ENCODE peak calls at places on chromosomes 11 and 22, in six cellular contexts. One of them, this sample, is unnamed.

GRCh38 chr22:27752141-27752540 is 49.4 kb downstream of the MN1 start:
- DNase-seq in DMS153: no peak
- DNase-seq in RPMI7951: no peak
- DNase-seq in mucosa of gallbladder: no peak
- DNase-seq in neural crest cell: no peak
- DNase-seq in non-pigmented ciliary epithelial cell: no peak
- DNase-seq in this sample: no peak

GRCh38 chr11:132084433-132084832 is 714.0 kb downstream of the NTM start:
- DNase-seq in neural crest cell: no peak
- DNase-seq in RPMI7951: no peak
- DNase-seq in non-pigmented ciliary epithelial cell: no peak
- DNase-seq in mucosa of gallbladder: no peak
- DNase-seq in DMS153: no peak
- DNase-seq in this sample: no peak

GRCh38 chr11:130831506-130832385 is 84.5 kb downstream of the SNX19 start:
- DNase-seq in DMS153: no peak
- DNase-seq in mucosa of gallbladder: no peak
- DNase-seq in RPMI7951: peak; percentile 41
- DNase-seq in neural crest cell: no peak
- DNase-seq in non-pigmented ciliary epithelial cell: no peak
- DNase-seq in this sample: no peak

GRCh38 chr11:58606930-58607714 is 15.3 kb upstream of the CNTF start:
- DNase-seq in neural crest cell: no peak
- DNase-seq in non-pigmented ciliary epithelial cell: no peak
- DNase-seq in DMS153: no peak
- DNase-seq in RPMI7951: no peak
- DNase-seq in mucosa of gallbladder: no peak
- DNase-seq in this sample: no peak

GRCh38 chr22:23773247-23774113 is 831 bp downstream of the MMP11 start:
- DNase-seq in non-pigmented ciliary epithelial cell: no peak
- DNase-seq in DMS153: peak; percentile 22
- DNase-seq in neural crest cell: no peak
- DNase-seq in mucosa of gallbladder: no peak
- DNase-seq in RPMI7951: no peak
- DNase-seq in this sample: no peak

GRCh38 chr22:27193215-27193614 is 535.8 kb downstream of the MIAT start:
- DNase-seq in neural crest cell: no peak
- DNase-seq in mucosa of gallbladder: no peak
- DNase-seq in DMS153: no peak
- DNase-seq in non-pigmented ciliary epithelial cell: no peak
- DNase-seq in RPMI7951: no peak
- DNase-seq in this sample: no peak

GRCh38 chr11:67998150-67999045 is 5.5 kb downstream of the UNC93B1 start:
- DNase-seq in DMS153: no peak
- DNase-seq in neural crest cell: no peak
- DNase-seq in mucosa of gallbladder: no peak
- DNase-seq in RPMI7951: no peak
- DNase-seq in non-pigmented ciliary epithelial cell: no peak
- DNase-seq in this sample: no peak

GRCh38 chr11:12581923-12582322 is 92.3 kb upstream of the TEAD1 start:
- DNase-seq in mucosa of gallbladder: no peak
- DNase-seq in neural crest cell: no peak
- DNase-seq in DMS153: peak; percentile 9
- DNase-seq in RPMI7951: peak; percentile 85
- DNase-seq in non-pigmented ciliary epithelial cell: peak; percentile 77
- DNase-seq in this sample: peak; percentile 51

GRCh38 chr11:44310456-44311272 is 725 bp upstream of the ALX4 start:
- DNase-seq in non-pigmented ciliary epithelial cell: no peak
- DNase-seq in mucosa of gallbladder: no peak
- DNase-seq in neural crest cell: no peak
- DNase-seq in DMS153: no peak
- DNase-seq in RPMI7951: no peak
- DNase-seq in this sample: no peak

GRCh38 chr11:44622190-44622650 is 56.8 kb downstream of the CD82 start:
- DNase-seq in non-pigmented ciliary epithelial cell: no peak
- DNase-seq in mucosa of gallbladder: peak; percentile 7
- DNase-seq in DMS153: no peak
- DNase-seq in RPMI7951: no peak
- DNase-seq in neural crest cell: no peak
- DNase-seq in this sample: no peak

GRCh38 chr11:68053117-68053516 is 14.3 kb downstream of the TCIRG1 start:
- DNase-seq in RPMI7951: no peak
- DNase-seq in non-pigmented ciliary epithelial cell: no peak
- DNase-seq in mucosa of gallbladder: no peak
- DNase-seq in neural crest cell: no peak
- DNase-seq in DMS153: no peak
- DNase-seq in this sample: no peak

GRCh38 chr11:26992031-26992541 is 1.8 kb upstream of the FIBIN start:
- DNase-seq in neural crest cell: no peak
- DNase-seq in mucosa of gallbladder: no peak
- DNase-seq in DMS153: no peak
- DNase-seq in non-pigmented ciliary epithelial cell: peak; percentile 78
- DNase-seq in RPMI7951: peak; percentile 60
- DNase-seq in this sample: no peak

GRCh38 chr22:49208768-49209252 is 618.9 kb downstream of the BRD1 start:
- DNase-seq in mucosa of gallbladder: no peak
- DNase-seq in neural crest cell: peak; percentile 30
- DNase-seq in RPMI7951: no peak
- DNase-seq in DMS153: no peak
- DNase-seq in non-pigmented ciliary epithelial cell: no peak
- DNase-seq in this sample: no peak

GRCh38 chr11:10584071-10584501 is 15.6 kb upstream of the LYVE1 start:
- DNase-seq in DMS153: no peak
- DNase-seq in RPMI7951: peak; percentile 33
- DNase-seq in non-pigmented ciliary epithelial cell: no peak
- DNase-seq in neural crest cell: no peak
- DNase-seq in mucosa of gallbladder: peak; percentile 53
- DNase-seq in this sample: no peak

GRCh38 chr11:65351511-65351910 is 3.0 kb upstream of the TIGD3 start:
- DNase-seq in non-pigmented ciliary epithelial cell: no peak
- DNase-seq in DMS153: no peak
- DNase-seq in RPMI7951: no peak
- DNase-seq in neural crest cell: no peak
- DNase-seq in mucosa of gallbladder: no peak
- DNase-seq in this sample: no peak

GRCh38 chr22:41857160-41857859 is 24.4 kb downstream of the SREBF2 start:
- DNase-seq in non-pigmented ciliary epithelial cell: peak; percentile 45
- DNase-seq in neural crest cell: peak; percentile 33
- DNase-seq in mucosa of gallbladder: no peak
- DNase-seq in DMS153: peak; percentile 12
- DNase-seq in RPMI7951: peak; percentile 62
- DNase-seq in this sample: peak; percentile 48

GRCh38 chr11:27313157-27313821 is 49.7 kb downstream of the CCDC34 start:
- DNase-seq in mucosa of gallbladder: no peak
- DNase-seq in non-pigmented ciliary epithelial cell: no peak
- DNase-seq in DMS153: no peak
- DNase-seq in RPMI7951: peak; percentile 32
- DNase-seq in neural crest cell: no peak
- DNase-seq in this sample: no peak

GRCh38 chr11:33366918-33367317 is 109.7 kb downstream of the HIPK3 start:
- DNase-seq in DMS153: no peak
- DNase-seq in RPMI7951: no peak
- DNase-seq in neural crest cell: no peak
- DNase-seq in mucosa of gallbladder: no peak
- DNase-seq in non-pigmented ciliary epithelial cell: no peak
- DNase-seq in this sample: no peak

GRCh38 chr22:45329536-45329936 is 19.8 kb downstream of the FAM118A start:
- DNase-seq in RPMI7951: no peak
- DNase-seq in neural crest cell: no peak
- DNase-seq in mucosa of gallbladder: peak; percentile 28
- DNase-seq in non-pigmented ciliary epithelial cell: no peak
- DNase-seq in DMS153: peak; percentile 86
- DNase-seq in this sample: no peak

GRCh38 chr11:130480166-130480565 is 31.7 kb downstream of the ADAMTS15 start:
- DNase-seq in non-pigmented ciliary epithelial cell: peak; percentile 57
- DNase-seq in neural crest cell: no peak
- DNase-seq in mucosa of gallbladder: no peak
- DNase-seq in DMS153: no peak
- DNase-seq in RPMI7951: peak; percentile 17
- DNase-seq in this sample: no peak

GRCh38 chr11:31863170-31863929 is 52.2 kb upstream of the PAX6 start:
- DNase-seq in DMS153: no peak
- DNase-seq in non-pigmented ciliary epithelial cell: no peak
- DNase-seq in RPMI7951: no peak
- DNase-seq in neural crest cell: no peak
- DNase-seq in mucosa of gallbladder: no peak
- DNase-seq in this sample: no peak

GRCh38 chr11:63937713-63938480 is 905 bp upstream of the NAA40 start:
- DNase-seq in neural crest cell: no peak
- DNase-seq in RPMI7951: no peak
- DNase-seq in mucosa of gallbladder: no peak
- DNase-seq in non-pigmented ciliary epithelial cell: no peak
- DNase-seq in DMS153: no peak
- DNase-seq in this sample: no peak

GRCh38 chr11:64305691-64306562 is 603 bp downstream of the ESRRA start:
- DNase-seq in neural crest cell: peak; percentile 60
- DNase-seq in mucosa of gallbladder: peak; percentile 77
- DNase-seq in DMS153: peak; percentile 25
- DNase-seq in non-pigmented ciliary epithelial cell: no peak
- DNase-seq in RPMI7951: peak; percentile 35
- DNase-seq in this sample: no peak

GRCh38 chr11:10305262-10305963 is 540 bp downstream of the ADM start:
- DNase-seq in neural crest cell: peak; percentile 35
- DNase-seq in RPMI7951: no peak
- DNase-seq in mucosa of gallbladder: no peak
- DNase-seq in non-pigmented ciliary epithelial cell: no peak
- DNase-seq in DMS153: no peak
- DNase-seq in this sample: no peak

GRCh38 chr11:69261116-69261515 is 32.8 kb upstream of the MYEOV start:
- DNase-seq in non-pigmented ciliary epithelial cell: no peak
- DNase-seq in neural crest cell: no peak
- DNase-seq in DMS153: no peak
- DNase-seq in RPMI7951: no peak
- DNase-seq in mucosa of gallbladder: no peak
- DNase-seq in this sample: no peak

GRCh38 chr11:15793032-15793996 is 563.0 kb downstream of the SOX6 start:
- DNase-seq in DMS153: no peak
- DNase-seq in neural crest cell: no peak
- DNase-seq in non-pigmented ciliary epithelial cell: peak; percentile 63
- DNase-seq in RPMI7951: peak; percentile 6
- DNase-seq in mucosa of gallbladder: no peak
- DNase-seq in this sample: no peak

GRCh38 chr11:34263462-34264186 is 94.2 kb downstream of the ABTB2 start:
- DNase-seq in DMS153: peak; percentile 90
- DNase-seq in neural crest cell: no peak
- DNase-seq in mucosa of gallbladder: peak; percentile 84
- DNase-seq in non-pigmented ciliary epithelial cell: no peak
- DNase-seq in RPMI7951: peak; percentile 78
- DNase-seq in this sample: peak; percentile 62

GRCh38 chr11:58788355-58789023 is 56.0 kb downstream of the GLYATL2 start:
- DNase-seq in neural crest cell: peak; percentile 5
- DNase-seq in DMS153: peak; percentile 63
- DNase-seq in mucosa of gallbladder: no peak
- DNase-seq in non-pigmented ciliary epithelial cell: no peak
- DNase-seq in RPMI7951: peak; percentile 80
- DNase-seq in this sample: peak; percentile 74

GRCh38 chr11:87137711-87138110 is 100.0 kb downstream of the TMEM135 start:
- DNase-seq in RPMI7951: peak; percentile 18
- DNase-seq in DMS153: no peak
- DNase-seq in non-pigmented ciliary epithelial cell: no peak
- DNase-seq in mucosa of gallbladder: no peak
- DNase-seq in neural crest cell: no peak
- DNase-seq in this sample: no peak

This sample was measured in epithelial cell of prostate.